ENCODE peak calls at places on chromosomes 13 and 19, in eight cellular contexts. One of them, this sample, is unnamed.

GRCh38 chr19:16386619-16387240 is 62.1 kb downstream of the KLF2 start:
- DNase-seq in neural crest cell: peak
- DNase-seq in activated CD4-positive, alpha-beta T cell treated with anti-CD3 and anti-CD28 coated beads for 24 hours: no peak
- DNase-seq in thoracic aorta: no peak
- DNase-seq in T-helper 2 cell: no peak
- DNase-seq in CD8-positive, alpha-beta memory T cell: peak
- DNase-seq in NCI-H1694: no peak
- DNase-seq in effector memory CD4-positive, alpha-beta T cell: peak
- DNase-seq in this sample: no peak

GRCh38 chr13:96091164-96091931 is 1.4 kb downstream of the HS6ST3 start:
- DNase-seq in neural crest cell: peak
- DNase-seq in activated CD4-positive, alpha-beta T cell treated with anti-CD3 and anti-CD28 coated beads for 24 hours: no peak
- DNase-seq in thoracic aorta: no peak
- DNase-seq in T-helper 2 cell: no peak
- DNase-seq in CD8-positive, alpha-beta memory T cell: no peak
- DNase-seq in NCI-H1694: no peak
- DNase-seq in effector memory CD4-positive, alpha-beta T cell: no peak
- DNase-seq in this sample: no peak

GRCh38 chr19:45130888-45131615 is 29.7 kb downstream of the NKPD1 start:
- DNase-seq in neural crest cell: no peak
- DNase-seq in activated CD4-positive, alpha-beta T cell treated with anti-CD3 and anti-CD28 coated beads for 24 hours: no peak
- DNase-seq in thoracic aorta: no peak
- DNase-seq in T-helper 2 cell: no peak
- DNase-seq in CD8-positive, alpha-beta memory T cell: no peak
- DNase-seq in NCI-H1694: peak
- DNase-seq in effector memory CD4-positive, alpha-beta T cell: no peak
- DNase-seq in this sample: no peak

GRCh38 chr19:40954573-40954972 is 36.5 kb upstream of the CYP2B6 start:
- DNase-seq in neural crest cell: no peak
- DNase-seq in activated CD4-positive, alpha-beta T cell treated with anti-CD3 and anti-CD28 coated beads for 24 hours: no peak
- DNase-seq in thoracic aorta: no peak
- DNase-seq in T-helper 2 cell: no peak
- DNase-seq in CD8-positive, alpha-beta memory T cell: no peak
- DNase-seq in NCI-H1694: no peak
- DNase-seq in effector memory CD4-positive, alpha-beta T cell: no peak
- DNase-seq in this sample: no peak

GRCh38 chr19:49954933-49955332 is 6.0 kb downstream of the SIGLEC11 start:
- DNase-seq in neural crest cell: no peak
- DNase-seq in activated CD4-positive, alpha-beta T cell treated with anti-CD3 and anti-CD28 coated beads for 24 hours: no peak
- DNase-seq in thoracic aorta: no peak
- DNase-seq in T-helper 2 cell: no peak
- DNase-seq in CD8-positive, alpha-beta memory T cell: no peak
- DNase-seq in NCI-H1694: no peak
- DNase-seq in effector memory CD4-positive, alpha-beta T cell: no peak
- DNase-seq in this sample: no peak

GRCh38 chr13:51278426-51279130 is 56.4 kb downstream of the FAM124A start:
- DNase-seq in neural crest cell: no peak
- DNase-seq in activated CD4-positive, alpha-beta T cell treated with anti-CD3 and anti-CD28 coated beads for 24 hours: no peak
- DNase-seq in thoracic aorta: no peak
- DNase-seq in T-helper 2 cell: no peak
- DNase-seq in CD8-positive, alpha-beta memory T cell: no peak
- DNase-seq in NCI-H1694: no peak
- DNase-seq in effector memory CD4-positive, alpha-beta T cell: no peak
- DNase-seq in this sample: no peak

GRCh38 chr19:7833225-7834156 is 3.5 kb downstream of the EVI5L start:
- DNase-seq in neural crest cell: no peak
- DNase-seq in activated CD4-positive, alpha-beta T cell treated with anti-CD3 and anti-CD28 coated beads for 24 hours: no peak
- DNase-seq in thoracic aorta: no peak
- DNase-seq in T-helper 2 cell: no peak
- DNase-seq in CD8-positive, alpha-beta memory T cell: no peak
- DNase-seq in NCI-H1694: no peak
- DNase-seq in effector memory CD4-positive, alpha-beta T cell: no peak
- DNase-seq in this sample: no peak

GRCh38 chr13:76992548-76993001 is 694 bp downstream of the CLN5 start:
- DNase-seq in neural crest cell: no peak
- DNase-seq in activated CD4-positive, alpha-beta T cell treated with anti-CD3 and anti-CD28 coated beads for 24 hours: no peak
- DNase-seq in thoracic aorta: no peak
- DNase-seq in T-helper 2 cell: no peak
- DNase-seq in CD8-positive, alpha-beta memory T cell: no peak
- DNase-seq in NCI-H1694: no peak
- DNase-seq in effector memory CD4-positive, alpha-beta T cell: peak
- DNase-seq in this sample: no peak

GRCh38 chr13:41463823-41464602 is 6.7 kb downstream of the RGCC start:
- DNase-seq in neural crest cell: no peak
- DNase-seq in activated CD4-positive, alpha-beta T cell treated with anti-CD3 and anti-CD28 coated beads for 24 hours: peak
- DNase-seq in thoracic aorta: no peak
- DNase-seq in T-helper 2 cell: no peak
- DNase-seq in CD8-positive, alpha-beta memory T cell: peak
- DNase-seq in NCI-H1694: no peak
- DNase-seq in effector memory CD4-positive, alpha-beta T cell: no peak
- DNase-seq in this sample: no peak

GRCh38 chr19:17721821-17722220 is 2.5 kb downstream of the MAP1S start:
- DNase-seq in neural crest cell: no peak
- DNase-seq in activated CD4-positive, alpha-beta T cell treated with anti-CD3 and anti-CD28 coated beads for 24 hours: no peak
- DNase-seq in thoracic aorta: no peak
- DNase-seq in T-helper 2 cell: no peak
- DNase-seq in CD8-positive, alpha-beta memory T cell: no peak
- DNase-seq in NCI-H1694: no peak
- DNase-seq in effector memory CD4-positive, alpha-beta T cell: no peak
- DNase-seq in this sample: peak

GRCh38 chr19:19463348-19464117 is 51.8 kb downstream of the TSSK6 start:
- DNase-seq in neural crest cell: no peak
- DNase-seq in activated CD4-positive, alpha-beta T cell treated with anti-CD3 and anti-CD28 coated beads for 24 hours: no peak
- DNase-seq in thoracic aorta: no peak
- DNase-seq in T-helper 2 cell: no peak
- DNase-seq in CD8-positive, alpha-beta memory T cell: no peak
- DNase-seq in NCI-H1694: no peak
- DNase-seq in effector memory CD4-positive, alpha-beta T cell: no peak
- DNase-seq in this sample: no peak

GRCh38 chr13:79593611-79594275 is 112.8 kb downstream of the NDFIP2 start:
- DNase-seq in neural crest cell: no peak
- DNase-seq in activated CD4-positive, alpha-beta T cell treated with anti-CD3 and anti-CD28 coated beads for 24 hours: no peak
- DNase-seq in thoracic aorta: no peak
- DNase-seq in T-helper 2 cell: no peak
- DNase-seq in CD8-positive, alpha-beta memory T cell: no peak
- DNase-seq in NCI-H1694: no peak
- DNase-seq in effector memory CD4-positive, alpha-beta T cell: no peak
- DNase-seq in this sample: no peak

GRCh38 chr13:27283906-27284523 is 13.4 kb downstream of the RASL11A start:
- DNase-seq in neural crest cell: no peak
- DNase-seq in activated CD4-positive, alpha-beta T cell treated with anti-CD3 and anti-CD28 coated beads for 24 hours: no peak
- DNase-seq in thoracic aorta: no peak
- DNase-seq in T-helper 2 cell: no peak
- DNase-seq in CD8-positive, alpha-beta memory T cell: no peak
- DNase-seq in NCI-H1694: no peak
- DNase-seq in effector memory CD4-positive, alpha-beta T cell: no peak
- DNase-seq in this sample: peak

GRCh38 chr19:18645035-18645511 is 8.2 kb downstream of the KLHL26 start:
- DNase-seq in neural crest cell: no peak
- DNase-seq in activated CD4-positive, alpha-beta T cell treated with anti-CD3 and anti-CD28 coated beads for 24 hours: no peak
- DNase-seq in thoracic aorta: peak
- DNase-seq in T-helper 2 cell: no peak
- DNase-seq in CD8-positive, alpha-beta memory T cell: no peak
- DNase-seq in NCI-H1694: no peak
- DNase-seq in effector memory CD4-positive, alpha-beta T cell: no peak
- DNase-seq in this sample: no peak

GRCh38 chr19:43784251-43784980 is 3.6 kb upstream of the KCNN4 start:
- DNase-seq in neural crest cell: no peak
- DNase-seq in activated CD4-positive, alpha-beta T cell treated with anti-CD3 and anti-CD28 coated beads for 24 hours: peak
- DNase-seq in thoracic aorta: no peak
- DNase-seq in T-helper 2 cell: peak
- DNase-seq in CD8-positive, alpha-beta memory T cell: no peak
- DNase-seq in NCI-H1694: no peak
- DNase-seq in effector memory CD4-positive, alpha-beta T cell: peak
- DNase-seq in this sample: peak

GRCh38 chr13:47546265-47546962 is 454.7 kb downstream of the SUCLA2 start:
- DNase-seq in neural crest cell: no peak
- DNase-seq in activated CD4-positive, alpha-beta T cell treated with anti-CD3 and anti-CD28 coated beads for 24 hours: no peak
- DNase-seq in thoracic aorta: no peak
- DNase-seq in T-helper 2 cell: no peak
- DNase-seq in CD8-positive, alpha-beta memory T cell: no peak
- DNase-seq in NCI-H1694: no peak
- DNase-seq in effector memory CD4-positive, alpha-beta T cell: no peak
- DNase-seq in this sample: no peak

GRCh38 chr13:62931901-62932883 is 1516.5 kb upstream of the PCDH20 start:
- DNase-seq in neural crest cell: no peak
- DNase-seq in activated CD4-positive, alpha-beta T cell treated with anti-CD3 and anti-CD28 coated beads for 24 hours: no peak
- DNase-seq in thoracic aorta: no peak
- DNase-seq in T-helper 2 cell: no peak
- DNase-seq in CD8-positive, alpha-beta memory T cell: no peak
- DNase-seq in NCI-H1694: no peak
- DNase-seq in effector memory CD4-positive, alpha-beta T cell: no peak
- DNase-seq in this sample: no peak

GRCh38 chr19:32910874-32911273 is 41.3 kb upstream of the SLC7A9 start:
- DNase-seq in neural crest cell: no peak
- DNase-seq in activated CD4-positive, alpha-beta T cell treated with anti-CD3 and anti-CD28 coated beads for 24 hours: no peak
- DNase-seq in thoracic aorta: no peak
- DNase-seq in T-helper 2 cell: no peak
- DNase-seq in CD8-positive, alpha-beta memory T cell: no peak
- DNase-seq in NCI-H1694: no peak
- DNase-seq in effector memory CD4-positive, alpha-beta T cell: no peak
- DNase-seq in this sample: no peak

GRCh38 chr13:39597828-39598227 is 5.2 kb downstream of the LHFPL6 start:
- DNase-seq in neural crest cell: no peak
- DNase-seq in activated CD4-positive, alpha-beta T cell treated with anti-CD3 and anti-CD28 coated beads for 24 hours: no peak
- DNase-seq in thoracic aorta: no peak
- DNase-seq in T-helper 2 cell: no peak
- DNase-seq in CD8-positive, alpha-beta memory T cell: no peak
- DNase-seq in NCI-H1694: no peak
- DNase-seq in effector memory CD4-positive, alpha-beta T cell: no peak
- DNase-seq in this sample: no peak

GRCh38 chr13:51645154-51645650 is 60.9 kb downstream of the WDFY2 start:
- DNase-seq in neural crest cell: no peak
- DNase-seq in activated CD4-positive, alpha-beta T cell treated with anti-CD3 and anti-CD28 coated beads for 24 hours: no peak
- DNase-seq in thoracic aorta: no peak
- DNase-seq in T-helper 2 cell: no peak
- DNase-seq in CD8-positive, alpha-beta memory T cell: peak
- DNase-seq in NCI-H1694: no peak
- DNase-seq in effector memory CD4-positive, alpha-beta T cell: peak
- DNase-seq in this sample: peak

GRCh38 chr13:59447031-59447430 is 716.7 kb downstream of the DIAPH3 start:
- DNase-seq in neural crest cell: no peak
- DNase-seq in activated CD4-positive, alpha-beta T cell treated with anti-CD3 and anti-CD28 coated beads for 24 hours: no peak
- DNase-seq in thoracic aorta: no peak
- DNase-seq in T-helper 2 cell: no peak
- DNase-seq in CD8-positive, alpha-beta memory T cell: no peak
- DNase-seq in NCI-H1694: no peak
- DNase-seq in effector memory CD4-positive, alpha-beta T cell: no peak
- DNase-seq in this sample: no peak

GRCh38 chr13:72261732-72262131 is 394.7 kb upstream of the DACH1 start:
- DNase-seq in neural crest cell: no peak
- DNase-seq in activated CD4-positive, alpha-beta T cell treated with anti-CD3 and anti-CD28 coated beads for 24 hours: no peak
- DNase-seq in thoracic aorta: no peak
- DNase-seq in T-helper 2 cell: no peak
- DNase-seq in CD8-positive, alpha-beta memory T cell: no peak
- DNase-seq in NCI-H1694: no peak
- DNase-seq in effector memory CD4-positive, alpha-beta T cell: no peak
- DNase-seq in this sample: no peak

GRCh38 chr13:44899967-44900366 is 89.3 kb downstream of the NUFIP1 start:
- DNase-seq in neural crest cell: no peak
- DNase-seq in activated CD4-positive, alpha-beta T cell treated with anti-CD3 and anti-CD28 coated beads for 24 hours: no peak
- DNase-seq in thoracic aorta: no peak
- DNase-seq in T-helper 2 cell: no peak
- DNase-seq in CD8-positive, alpha-beta memory T cell: no peak
- DNase-seq in NCI-H1694: peak
- DNase-seq in effector memory CD4-positive, alpha-beta T cell: no peak
- DNase-seq in this sample: no peak

GRCh38 chr13:83377486-83377885 is 504.8 kb downstream of the SLITRK1 start:
- DNase-seq in neural crest cell: no peak
- DNase-seq in activated CD4-positive, alpha-beta T cell treated with anti-CD3 and anti-CD28 coated beads for 24 hours: no peak
- DNase-seq in thoracic aorta: no peak
- DNase-seq in T-helper 2 cell: no peak
- DNase-seq in CD8-positive, alpha-beta memory T cell: no peak
- DNase-seq in NCI-H1694: no peak
- DNase-seq in effector memory CD4-positive, alpha-beta T cell: no peak
- DNase-seq in this sample: no peak

GRCh38 chr13:62194371-62194770 is 778.7 kb upstream of the PCDH20 start:
- DNase-seq in neural crest cell: no peak
- DNase-seq in activated CD4-positive, alpha-beta T cell treated with anti-CD3 and anti-CD28 coated beads for 24 hours: no peak
- DNase-seq in thoracic aorta: no peak
- DNase-seq in T-helper 2 cell: no peak
- DNase-seq in CD8-positive, alpha-beta memory T cell: no peak
- DNase-seq in NCI-H1694: no peak
- DNase-seq in effector memory CD4-positive, alpha-beta T cell: no peak
- DNase-seq in this sample: no peak

GRCh38 chr19:46016426-46017094 is 6.3 kb downstream of the PGLYRP1 start:
- DNase-seq in neural crest cell: peak
- DNase-seq in activated CD4-positive, alpha-beta T cell treated with anti-CD3 and anti-CD28 coated beads for 24 hours: peak
- DNase-seq in thoracic aorta: no peak
- DNase-seq in T-helper 2 cell: peak
- DNase-seq in CD8-positive, alpha-beta memory T cell: peak
- DNase-seq in NCI-H1694: peak
- DNase-seq in effector memory CD4-positive, alpha-beta T cell: peak
- DNase-seq in this sample: no peak

GRCh38 chr19:13846533-13847032 is 30.4 kb upstream of the NANOS3 start:
- DNase-seq in neural crest cell: peak
- DNase-seq in activated CD4-positive, alpha-beta T cell treated with anti-CD3 and anti-CD28 coated beads for 24 hours: peak
- DNase-seq in thoracic aorta: peak
- DNase-seq in T-helper 2 cell: peak
- DNase-seq in CD8-positive, alpha-beta memory T cell: peak
- DNase-seq in NCI-H1694: no peak
- DNase-seq in effector memory CD4-positive, alpha-beta T cell: peak
- DNase-seq in this sample: peak

GRCh38 chr13:113545455-113545930 is 39.1 kb upstream of the TFDP1 start:
- DNase-seq in neural crest cell: no peak
- DNase-seq in activated CD4-positive, alpha-beta T cell treated with anti-CD3 and anti-CD28 coated beads for 24 hours: no peak
- DNase-seq in thoracic aorta: no peak
- DNase-seq in T-helper 2 cell: no peak
- DNase-seq in CD8-positive, alpha-beta memory T cell: no peak
- DNase-seq in NCI-H1694: no peak
- DNase-seq in effector memory CD4-positive, alpha-beta T cell: no peak
- DNase-seq in this sample: no peak

GRCh38 chr19:18868380-18869230 is 27.4 kb downstream of the CERS1 start:
- DNase-seq in neural crest cell: no peak
- DNase-seq in activated CD4-positive, alpha-beta T cell treated with anti-CD3 and anti-CD28 coated beads for 24 hours: no peak
- DNase-seq in thoracic aorta: no peak
- DNase-seq in T-helper 2 cell: no peak
- DNase-seq in CD8-positive, alpha-beta memory T cell: no peak
- DNase-seq in NCI-H1694: no peak
- DNase-seq in effector memory CD4-positive, alpha-beta T cell: no peak
- DNase-seq in this sample: no peak

GRCh38 chr19:46494115-46494935 is 1.3 kb downstream of the PNMA8B start:
- DNase-seq in neural crest cell: no peak
- DNase-seq in activated CD4-positive, alpha-beta T cell treated with anti-CD3 and anti-CD28 coated beads for 24 hours: no peak
- DNase-seq in thoracic aorta: no peak
- DNase-seq in T-helper 2 cell: no peak
- DNase-seq in CD8-positive, alpha-beta memory T cell: no peak
- DNase-seq in NCI-H1694: no peak
- DNase-seq in effector memory CD4-positive, alpha-beta T cell: no peak
- DNase-seq in this sample: no peak

GRCh38 chr13:112320303-112320702 is 55.9 kb upstream of the SPACA7 start:
- DNase-seq in neural crest cell: no peak
- DNase-seq in activated CD4-positive, alpha-beta T cell treated with anti-CD3 and anti-CD28 coated beads for 24 hours: no peak
- DNase-seq in thoracic aorta: no peak
- DNase-seq in T-helper 2 cell: no peak
- DNase-seq in CD8-positive, alpha-beta memory T cell: no peak
- DNase-seq in NCI-H1694: no peak
- DNase-seq in effector memory CD4-positive, alpha-beta T cell: no peak
- DNase-seq in this sample: no peak

GRCh38 chr19:18100710-18101109 is 3.1 kb downstream of the MAST3 start:
- DNase-seq in neural crest cell: peak
- DNase-seq in activated CD4-positive, alpha-beta T cell treated with anti-CD3 and anti-CD28 coated beads for 24 hours: no peak
- DNase-seq in thoracic aorta: no peak
- DNase-seq in T-helper 2 cell: no peak
- DNase-seq in CD8-positive, alpha-beta memory T cell: no peak
- DNase-seq in NCI-H1694: no peak
- DNase-seq in effector memory CD4-positive, alpha-beta T cell: no peak
- DNase-seq in this sample: no peak

This sample was measured in GF-D8.